ENCODE peak calls at places on chromosomes 3 and 15, in five cellular contexts. One of them, this sample, is unnamed.

GRCh38 chr15:67322481-67322880 is 67.9 kb downstream of the IQCH start:
- DNase-seq in epithelial cell of esophagus: no peak
- DNase-seq in HepG2: no peak
- DNase-seq in cardiac muscle cell: peak
- DNase-seq in upper lobe of right lung: no peak
- DNase-seq in this sample: no peak

GRCh38 chr3:119443179-119443578 is 20.2 kb downstream of the TMEM39A start:
- DNase-seq in upper lobe of right lung: no peak
- DNase-seq in epithelial cell of esophagus: no peak
- DNase-seq in cardiac muscle cell: no peak
- DNase-seq in HepG2: no peak
- DNase-seq in this sample: no peak

GRCh38 chr3:138456961-138457862 is 22.8 kb downstream of the ESYT3 start:
- DNase-seq in epithelial cell of esophagus: no peak
- DNase-seq in upper lobe of right lung: peak
- DNase-seq in cardiac muscle cell: no peak
- DNase-seq in HepG2: no peak
- DNase-seq in this sample: no peak

GRCh38 chr15:75671684-75672083 is 24.0 kb downstream of the SNX33 start:
- DNase-seq in epithelial cell of esophagus: no peak
- DNase-seq in HepG2: no peak
- DNase-seq in cardiac muscle cell: peak
- DNase-seq in upper lobe of right lung: no peak
- DNase-seq in this sample: no peak

GRCh38 chr15:32834156-32834555 is 116.4 kb downstream of the GREM1 start:
- DNase-seq in cardiac muscle cell: no peak
- DNase-seq in upper lobe of right lung: no peak
- DNase-seq in HepG2: no peak
- DNase-seq in epithelial cell of esophagus: no peak
- DNase-seq in this sample: no peak

GRCh38 chr3:61645148-61645547 is 83.8 kb downstream of the PTPRG start:
- DNase-seq in cardiac muscle cell: no peak
- DNase-seq in upper lobe of right lung: no peak
- DNase-seq in epithelial cell of esophagus: peak
- DNase-seq in HepG2: peak
- DNase-seq in this sample: no peak

GRCh38 chr3:149717391-149718056 is 34.8 kb downstream of the COMMD2 start:
- DNase-seq in cardiac muscle cell: peak
- DNase-seq in HepG2: peak
- DNase-seq in upper lobe of right lung: no peak
- DNase-seq in epithelial cell of esophagus: peak
- DNase-seq in this sample: no peak

GRCh38 chr15:70061086-70061370 is 36.7 kb downstream of the TLE3 start:
- DNase-seq in HepG2: no peak
- DNase-seq in upper lobe of right lung: no peak
- DNase-seq in epithelial cell of esophagus: no peak
- DNase-seq in cardiac muscle cell: peak
- DNase-seq in this sample: no peak

GRCh38 chr3:4656059-4656458 is 162.9 kb downstream of the ITPR1 start:
- DNase-seq in upper lobe of right lung: peak
- DNase-seq in cardiac muscle cell: peak
- DNase-seq in epithelial cell of esophagus: peak
- DNase-seq in HepG2: peak
- DNase-seq in this sample: no peak

GRCh38 chr3:170689218-170689874 is 103.5 kb upstream of the SLC7A14 start:
- DNase-seq in epithelial cell of esophagus: peak
- DNase-seq in cardiac muscle cell: peak
- DNase-seq in HepG2: no peak
- DNase-seq in upper lobe of right lung: peak
- DNase-seq in this sample: no peak

GRCh38 chr3:101043687-101044078 is 50.5 kb upstream of the ABI3BP start:
- DNase-seq in epithelial cell of esophagus: no peak
- DNase-seq in cardiac muscle cell: no peak
- DNase-seq in upper lobe of right lung: no peak
- DNase-seq in HepG2: no peak
- DNase-seq in this sample: no peak

GRCh38 chr3:192851821-192852352 is 65.8 kb downstream of the MB21D2 start:
- DNase-seq in cardiac muscle cell: peak
- DNase-seq in epithelial cell of esophagus: peak
- DNase-seq in HepG2: peak
- DNase-seq in upper lobe of right lung: peak
- DNase-seq in this sample: peak

GRCh38 chr15:92020765-92021164 is 167.3 kb downstream of the SLCO3A1 start:
- DNase-seq in epithelial cell of esophagus: no peak
- DNase-seq in cardiac muscle cell: peak
- DNase-seq in HepG2: no peak
- DNase-seq in upper lobe of right lung: no peak
- DNase-seq in this sample: no peak

GRCh38 chr15:68770206-68770605 is 50.5 kb downstream of the ANP32A start:
- DNase-seq in epithelial cell of esophagus: no peak
- DNase-seq in upper lobe of right lung: no peak
- DNase-seq in HepG2: no peak
- DNase-seq in cardiac muscle cell: no peak
- DNase-seq in this sample: no peak

GRCh38 chr15:78259232-78259631 is 5.1 kb upstream of the DNAJA4 start:
- DNase-seq in cardiac muscle cell: no peak
- DNase-seq in upper lobe of right lung: no peak
- DNase-seq in HepG2: no peak
- DNase-seq in epithelial cell of esophagus: no peak
- DNase-seq in this sample: no peak

GRCh38 chr3:146274833-146275232 is 23.9 kb upstream of the PLSCR4 start:
- DNase-seq in epithelial cell of esophagus: no peak
- DNase-seq in HepG2: no peak
- DNase-seq in upper lobe of right lung: no peak
- DNase-seq in cardiac muscle cell: peak
- DNase-seq in this sample: no peak

GRCh38 chr3:179486806-179487205 is 35.5 kb upstream of the GNB4 start:
- DNase-seq in upper lobe of right lung: no peak
- DNase-seq in epithelial cell of esophagus: no peak
- DNase-seq in HepG2: no peak
- DNase-seq in cardiac muscle cell: no peak
- DNase-seq in this sample: no peak

GRCh38 chr15:52008698-52009434 is 10.2 kb upstream of the MAPK6 start:
- DNase-seq in cardiac muscle cell: no peak
- DNase-seq in HepG2: peak
- DNase-seq in upper lobe of right lung: no peak
- DNase-seq in epithelial cell of esophagus: no peak
- DNase-seq in this sample: no peak

GRCh38 chr3:156396851-156397250 is 158.1 kb downstream of the SSR3 start:
- DNase-seq in upper lobe of right lung: no peak
- DNase-seq in HepG2: no peak
- DNase-seq in epithelial cell of esophagus: no peak
- DNase-seq in cardiac muscle cell: no peak
- DNase-seq in this sample: no peak

GRCh38 chr3:165903885-165904284 is 66.7 kb upstream of the BCHE start:
- DNase-seq in upper lobe of right lung: no peak
- DNase-seq in epithelial cell of esophagus: peak
- DNase-seq in cardiac muscle cell: no peak
- DNase-seq in HepG2: no peak
- DNase-seq in this sample: no peak

GRCh38 chr3:195103623-195104022 is 167.3 kb downstream of the XXYLT1 start:
- DNase-seq in HepG2: no peak
- DNase-seq in upper lobe of right lung: peak
- DNase-seq in epithelial cell of esophagus: no peak
- DNase-seq in cardiac muscle cell: peak
- DNase-seq in this sample: no peak

GRCh38 chr3:162769559-162769958 is 1273.0 kb downstream of the OTOL1 start:
- DNase-seq in cardiac muscle cell: peak
- DNase-seq in epithelial cell of esophagus: peak
- DNase-seq in upper lobe of right lung: no peak
- DNase-seq in HepG2: no peak
- DNase-seq in this sample: no peak

GRCh38 chr3:132803889-132804288 is 81.7 kb upstream of the NPHP3 start:
- DNase-seq in upper lobe of right lung: no peak
- DNase-seq in HepG2: no peak
- DNase-seq in epithelial cell of esophagus: no peak
- DNase-seq in cardiac muscle cell: peak
- DNase-seq in this sample: no peak

GRCh38 chr15:60840703-60841411 is 361.9 kb upstream of the ICE2 start:
- DNase-seq in upper lobe of right lung: no peak
- DNase-seq in epithelial cell of esophagus: no peak
- DNase-seq in HepG2: no peak
- DNase-seq in cardiac muscle cell: no peak
- DNase-seq in this sample: no peak

GRCh38 chr3:23490459-23490858 is 287.3 kb downstream of the UBE2E2 start:
- DNase-seq in upper lobe of right lung: no peak
- DNase-seq in cardiac muscle cell: peak
- DNase-seq in epithelial cell of esophagus: peak
- DNase-seq in HepG2: no peak
- DNase-seq in this sample: no peak

GRCh38 chr3:30855390-30855789 is 39.1 kb downstream of the GADL1 start:
- DNase-seq in cardiac muscle cell: no peak
- DNase-seq in HepG2: no peak
- DNase-seq in epithelial cell of esophagus: peak
- DNase-seq in upper lobe of right lung: no peak
- DNase-seq in this sample: no peak

GRCh38 chr3:58231666-58232065 is 5.9 kb upstream of the ABHD6 start:
- DNase-seq in cardiac muscle cell: no peak
- DNase-seq in upper lobe of right lung: no peak
- DNase-seq in HepG2: no peak
- DNase-seq in epithelial cell of esophagus: no peak
- DNase-seq in this sample: no peak

DNA sequence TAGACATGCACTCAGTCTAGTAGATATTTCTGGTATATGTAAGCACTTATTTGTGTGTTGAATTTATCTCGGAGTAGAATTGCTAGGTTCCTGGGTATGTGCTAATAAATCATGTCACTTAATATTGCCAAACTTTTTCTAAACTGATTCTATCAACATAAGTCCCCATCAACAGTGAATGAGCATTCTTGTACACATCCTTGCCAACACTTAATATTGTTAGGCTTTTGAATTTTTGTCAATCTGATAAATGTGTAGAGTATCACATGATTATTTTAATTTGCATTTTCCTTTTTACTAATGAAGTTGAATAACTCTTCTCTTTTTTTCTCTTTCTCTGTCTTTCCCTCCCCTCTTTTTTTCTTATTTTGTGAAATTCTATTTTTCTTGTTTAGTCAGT is 33.3 kb upstream of the CEMIP start:
- DNase-seq in cardiac muscle cell: no peak
- DNase-seq in HepG2: no peak
- DNase-seq in upper lobe of right lung: no peak
- DNase-seq in epithelial cell of esophagus: no peak
- DNase-seq in this sample: no peak
- TF ChIP-seq CTCF in cardiac muscle cell: no peak
- TF ChIP-seq CTCF in HepG2: no peak
- TF ChIP-seq CTCF in upper lobe of right lung: no peak
- TF ChIP-seq CTCF in epithelial cell of esophagus: no peak
- TF ChIP-seq CTCF in this sample: no peak

DNA sequence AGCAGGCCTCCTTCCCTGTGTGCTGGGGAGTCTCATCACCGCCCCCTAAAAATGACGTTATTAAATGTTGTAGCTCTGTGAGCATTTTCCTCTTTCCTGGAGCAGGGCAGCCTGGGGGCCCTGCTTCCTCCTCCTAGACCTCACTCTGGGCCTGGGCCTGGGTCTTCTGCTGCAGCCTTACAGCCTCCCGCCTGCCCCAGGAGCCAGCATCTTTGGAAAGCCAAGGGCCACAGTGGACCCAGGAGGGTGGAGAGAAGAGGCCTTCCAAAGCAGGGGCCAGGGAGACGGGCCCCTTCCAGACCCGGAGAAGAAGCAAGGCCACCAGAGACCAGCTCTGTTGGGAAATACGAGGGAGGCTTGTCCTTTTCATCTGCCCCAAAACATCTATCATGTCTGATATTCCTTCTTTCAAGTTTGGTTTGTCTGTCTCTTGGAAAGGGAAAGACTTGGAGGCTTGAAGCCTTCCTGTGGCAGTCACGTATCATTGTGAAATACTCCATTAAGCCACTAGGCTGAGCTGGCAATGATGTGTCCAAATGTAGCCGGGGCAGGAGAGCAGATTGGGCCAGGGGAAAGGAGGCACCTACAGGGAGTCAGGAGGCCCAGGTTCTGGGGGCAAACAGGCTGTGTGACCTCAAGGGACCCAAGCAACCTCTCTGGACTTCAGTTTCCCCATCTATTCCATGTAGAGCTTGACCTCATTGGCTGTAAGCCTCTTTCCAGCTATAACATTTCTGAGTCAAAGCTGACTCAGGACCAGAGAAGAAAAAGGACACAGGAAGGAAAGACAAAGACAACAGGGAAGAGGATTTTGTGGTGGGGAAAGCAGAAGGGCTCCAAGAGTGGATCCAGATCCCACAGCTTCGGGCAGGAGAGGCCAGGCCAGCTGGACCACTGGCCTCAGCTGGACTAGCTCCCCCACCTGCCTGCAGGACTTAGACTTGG is 31.1 kb downstream of the CYP11A1 start:
- DNase-seq in cardiac muscle cell: peak
- DNase-seq in upper lobe of right lung: peak
- DNase-seq in epithelial cell of esophagus: peak
- DNase-seq in HepG2: no peak
- DNase-seq in this sample: no peak
- TF ChIP-seq CTCF in cardiac muscle cell: peak
- TF ChIP-seq CTCF in upper lobe of right lung: no peak
- TF ChIP-seq CTCF in epithelial cell of esophagus: peak
- TF ChIP-seq CTCF in HepG2: no peak
- TF ChIP-seq CTCF in this sample: no peak

DNA sequence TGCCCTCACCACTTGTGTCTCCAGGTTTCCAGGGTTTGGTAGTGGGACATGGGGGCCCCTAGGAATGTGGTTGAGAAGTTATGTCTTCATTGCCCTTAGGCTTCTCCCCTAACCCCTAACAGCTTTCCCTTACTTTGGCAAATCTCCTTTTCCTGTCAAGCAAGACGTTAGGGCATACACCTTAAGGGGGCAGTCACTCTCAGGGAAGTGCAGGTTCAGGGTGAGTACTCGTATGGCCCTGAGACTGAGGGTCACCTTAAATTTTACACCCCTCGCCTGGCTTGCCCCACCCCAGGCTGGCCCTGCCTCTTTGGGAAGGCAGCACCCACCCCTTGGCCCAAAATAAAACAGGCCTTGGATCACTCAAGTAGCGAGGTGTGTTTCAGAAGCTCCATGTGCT is 33.5 kb downstream of the POLR2M start:
- DNase-seq in epithelial cell of esophagus: no peak
- DNase-seq in upper lobe of right lung: no peak
- DNase-seq in cardiac muscle cell: no peak
- DNase-seq in HepG2: no peak
- DNase-seq in this sample: no peak
- TF ChIP-seq CTCF in epithelial cell of esophagus: no peak
- TF ChIP-seq CTCF in upper lobe of right lung: no peak
- TF ChIP-seq CTCF in cardiac muscle cell: no peak
- TF ChIP-seq CTCF in HepG2: no peak
- TF ChIP-seq CTCF in this sample: no peak

DNA sequence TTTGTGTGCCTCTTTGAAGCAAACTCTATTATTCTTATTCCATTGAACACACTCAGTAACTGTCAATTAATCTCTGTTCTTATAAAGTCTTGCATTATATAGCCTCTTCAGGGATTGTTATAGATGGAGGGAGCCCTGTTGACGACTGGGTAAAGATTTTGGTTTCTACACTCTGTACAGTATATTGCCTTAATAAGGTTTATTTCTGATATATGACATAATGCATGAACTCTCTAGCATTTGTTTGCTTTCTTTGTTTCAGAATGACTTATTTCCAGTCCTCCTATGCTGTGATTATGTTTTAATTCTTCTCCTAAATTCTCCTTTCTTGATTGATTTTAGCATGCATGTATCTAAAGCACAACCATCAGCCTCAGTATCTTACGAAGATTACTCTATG is 494.9 kb downstream of the DIPK2A start:
- DNase-seq in epithelial cell of esophagus: no peak
- DNase-seq in upper lobe of right lung: no peak
- DNase-seq in HepG2: no peak
- DNase-seq in cardiac muscle cell: no peak
- DNase-seq in this sample: no peak
- TF ChIP-seq CTCF in epithelial cell of esophagus: no peak
- TF ChIP-seq CTCF in upper lobe of right lung: no peak
- TF ChIP-seq CTCF in HepG2: no peak
- TF ChIP-seq CTCF in cardiac muscle cell: no peak
- TF ChIP-seq CTCF in this sample: no peak